ENCODE peak calls at places on chromosome 5, in eight cellular contexts. X is activated T-cell treated with anti-CD3 and anti-CD28 coated beads, Interleukin-2, amount 50 U/mL, for 1 hour; S is heart left ventricle; W is activated naive CD4-positive, alpha-beta T cell treated with anti-CD3 and anti-CD28 coated beads for 36 hours; K is naive thymus-derived CD8-positive, alpha-beta T cell; B is esophagus muscularis mucosa; P is CD4-positive, CD25-positive, alpha-beta regulatory T cell; U is astrocyte of the spinal cord. J is an unnamed sample.

GRCh38 chr5:85293139-85293785 is 908.6 kb upstream of the EDIL3 start:
- DNase-seq in X (no peak), S (no peak), W (no peak), K (no peak), B (no peak), P (no peak), U (no peak), J (peak)

GRCh38 chr5:74502479-74502950 is 138.0 kb downstream of the ENC1 start:
- DNase-seq in X (no peak), S (no peak), W (no peak), K (no peak), B (no peak), P (no peak), U (no peak), J (no peak)

GRCh38 chr5:38189031-38189632 is 69.2 kb upstream of the EGFLAM start:
- DNase-seq in X (no peak), S (no peak), W (no peak), K (no peak), B (no peak), P (no peak), U (no peak), J (no peak)

GRCh38 chr5:123450641-123451421 is 27.6 kb upstream of the CEP120 start:
- DNase-seq in X (no peak), S (no peak), W (no peak), K (no peak), B (no peak), P (no peak), U (peak), J (peak)

GRCh38 chr5:148858106-148858505 is 31.7 kb downstream of the ADRB2 start:
- DNase-seq in X (no peak), S (no peak), W (no peak), K (no peak), B (no peak), P (no peak), U (peak), J (no peak)

GRCh38 chr5:115459844-115460243 is 84.7 kb downstream of the FEM1C start:
- DNase-seq in X (no peak), S (no peak), W (no peak), K (no peak), B (no peak), P (no peak), U (peak), J (no peak)

GRCh38 chr5:73883646-73884045 is 257.6 kb downstream of the ARHGEF28 start:
- DNase-seq in X (no peak), S (no peak), W (no peak), K (no peak), B (no peak), P (no peak), U (peak), J (peak)

GRCh38 chr5:161093105-161093504 is 241.1 kb upstream of the ATP10B start:
- DNase-seq in X (no peak), S (no peak), W (no peak), K (no peak), B (no peak), P (no peak), U (peak), J (no peak)

GRCh38 chr5:72555871-72556270 is 48.7 kb upstream of the ZNF366 start:
- DNase-seq in X (no peak), S (no peak), W (no peak), K (no peak), B (no peak), P (no peak), U (no peak), J (no peak)

GRCh38 chr5:154836225-154836624 is 14.2 kb downstream of the FAXDC2 start:
- DNase-seq in X (no peak), S (no peak), W (no peak), K (no peak), B (no peak), P (no peak), U (no peak), J (no peak)

GRCh38 chr5:31477971-31478370 is 53.9 kb downstream of the DROSHA start:
- DNase-seq in X (no peak), S (no peak), W (no peak), K (no peak), B (no peak), P (no peak), U (no peak), J (no peak)

GRCh38 chr5:37206733-37207132 is 42.4 kb downstream of the CPLANE1 start:
- DNase-seq in X (no peak), S (no peak), W (no peak), K (no peak), B (no peak), P (no peak), U (no peak), J (peak)

GRCh38 chr5:43620944-43621505 is 18.0 kb downstream of the NNT start:
- DNase-seq in X (no peak), S (no peak), W (no peak), K (no peak), B (no peak), P (no peak), U (no peak), J (peak)

GRCh38 chr5:61619777-61620518 is 287.9 kb downstream of the ZSWIM6 start:
- DNase-seq in X (no peak), S (no peak), W (no peak), K (no peak), B (no peak), P (no peak), U (no peak), J (no peak)

GRCh38 chr5:10702040-10702629 is 58.9 kb downstream of the DAP start:
- DNase-seq in X (no peak), S (no peak), W (no peak), K (no peak), B (no peak), P (no peak), U (peak), J (peak)

GRCh38 chr5:95760291-95761191 is 29.4 kb downstream of the RHOBTB3 start:
- DNase-seq in X (no peak), S (no peak), W (peak), K (no peak), B (no peak), P (no peak), U (peak), J (peak)

GRCh38 chr5:62578540-62578939 is at the start of gene LRRC70:
- DNase-seq in X (no peak), S (no peak), W (no peak), K (peak), B (no peak), P (no peak), U (peak), J (no peak)

GRCh38 chr5:171023508-171023907 is 161.7 kb downstream of the RANBP17 start:
- DNase-seq in X (no peak), S (no peak), W (no peak), K (no peak), B (no peak), P (no peak), U (no peak), J (no peak)

GRCh38 chr5:174825587-174825986 is 101.2 kb downstream of the MSX2 start:
- DNase-seq in X (no peak), S (no peak), W (no peak), K (no peak), B (no peak), P (no peak), U (peak), J (no peak)

GRCh38 chr5:160173-160510 is 31.2 kb upstream of the LRRC14B start:
- DNase-seq in X (no peak), S (no peak), W (no peak), K (no peak), B (no peak), P (no peak), U (peak), J (no peak)

GRCh38 chr5:179166886-179167841 is 107.0 kb downstream of the ZNF354C start:
- DNase-seq in X (peak), S (peak), W (peak), K (peak), B (no peak), P (peak), U (peak), J (no peak)

GRCh38 chr5:40437452-40437861 is 242.3 kb upstream of the PTGER4 start:
- DNase-seq in X (no peak), S (no peak), W (peak), K (no peak), B (no peak), P (no peak), U (peak), J (peak)

GRCh38 chr5:81420039-81420667 is 26.2 kb upstream of the ACOT12 start:
- DNase-seq in X (no peak), S (no peak), W (peak), K (no peak), B (no peak), P (no peak), U (peak), J (peak)